ENCODE peak calls at places on chromosome 20, in five cellular contexts. U, D, Q, Z and T are unnamed samples.

GRCh38 chr20:63178889-63179751 is 36.8 kb downstream of the YTHDF1 start:
- DNase-seq in U (no peak), D (peak; percentile 49), Q (no peak), Z (no peak), T (peak; percentile 54)

GRCh38 chr20:41030536-41031242 is 2.1 kb downstream of the TOP1 start:
- DNase-seq in U (no peak), D (no peak), Q (no peak), Z (peak; percentile 58), T (no peak)

GRCh38 chr20:38747495-38748096 is 664 bp upstream of the ACTR5 start:
- DNase-seq in U (no peak), D (no peak), Q (no peak), Z (no peak), T (no peak)

GRCh38 chr20:11846131-11846530 is 71.6 kb upstream of the BTBD3 start:
- DNase-seq in U (no peak), D (no peak), Q (no peak), Z (no peak), T (no peak)

GRCh38 chr20:9392892-9393857 is 121.2 kb upstream of the LAMP5 start:
- DNase-seq in U (peak; percentile 29), D (no peak), Q (no peak), Z (peak; percentile 40), T (no peak)

GRCh38 chr20:13274311-13274965 is 53.4 kb downstream of the ISM1 start:
- DNase-seq in U (no peak), D (no peak), Q (no peak), Z (no peak), T (no peak)

GRCh38 chr20:35174458-35175216 is 2.8 kb downstream of the PROCR start:
- DNase-seq in U (no peak), D (no peak), Q (no peak), Z (no peak), T (no peak)

GRCh38 chr20:19497064-19497463 is 261.0 kb upstream of the RIN2 start:
- DNase-seq in U (no peak), D (no peak), Q (no peak), Z (no peak), T (no peak)

GRCh38 chr20:1185781-1186334 is 1.1 kb upstream of the TMEM74B start:
- DNase-seq in U (no peak), D (no peak), Q (no peak), Z (peak; percentile 16), T (no peak)

DNA sequence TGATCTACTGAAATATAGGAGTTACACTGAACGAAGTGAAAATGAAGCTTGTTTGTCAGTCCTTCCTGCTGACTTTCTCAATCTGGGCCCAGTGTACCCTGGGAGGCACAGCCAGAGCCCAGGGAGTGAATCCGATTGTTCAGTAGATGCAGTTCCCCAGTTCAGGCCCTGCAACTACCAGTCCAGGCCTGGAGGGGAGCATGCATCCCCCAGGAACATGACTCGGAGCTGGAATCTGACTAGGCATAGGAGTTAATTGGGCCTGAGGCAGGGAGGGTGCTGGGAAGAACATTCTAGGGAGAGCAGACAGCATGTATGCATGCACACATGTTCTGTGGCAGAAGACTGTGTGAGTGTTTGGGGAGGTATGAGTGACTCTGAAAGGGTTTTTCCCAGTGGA is 42.1 kb downstream of the PHACTR3 start:
- DNase-seq in U (no peak), D (no peak), Q (no peak), Z (no peak), T (no peak)
- H3K9me3 ChIP-seq in U (no peaks in the 10 kb centered on the region), D (no peaks in the 10 kb centered on the region), Q (no peaks in the 10 kb centered on the region), Z (no peaks in the 10 kb centered on the region), T (no peaks in the 10 kb centered on the region)

GRCh38 chr20:24112360-24112759 is 123.8 kb upstream of the GGTLC1 start:
- DNase-seq in U (no peak), D (no peak), Q (no peak), Z (no peak), T (no peak)
- H3K4me1 ChIP-seq in U (no peaks in the 10 kb centered on the region), D (no peaks in the 10 kb centered on the region), Q (no peaks in the 10 kb centered on the region), Z (no peaks in the 10 kb centered on the region), T (no peaks in the 10 kb centered on the region)

GRCh38 chr20:60658661-60659060 is 593.4 kb upstream of the CDH4 start:
- DNase-seq in U (no peak), D (no peak), Q (no peak), Z (no peak), T (no peak)

GRCh38 chr20:60664106-60664505 is 588.0 kb upstream of the CDH4 start:
- DNase-seq in U (no peak), D (no peak), Q (no peak), Z (no peak), T (no peak)
- H3K9me3 ChIP-seq in U (no peaks in the 10 kb centered on the region), D (no peaks in the 10 kb centered on the region), Q (no peaks in the 10 kb centered on the region), Z (no peaks in the 10 kb centered on the region), T (no peaks in the 10 kb centered on the region)

DNA sequence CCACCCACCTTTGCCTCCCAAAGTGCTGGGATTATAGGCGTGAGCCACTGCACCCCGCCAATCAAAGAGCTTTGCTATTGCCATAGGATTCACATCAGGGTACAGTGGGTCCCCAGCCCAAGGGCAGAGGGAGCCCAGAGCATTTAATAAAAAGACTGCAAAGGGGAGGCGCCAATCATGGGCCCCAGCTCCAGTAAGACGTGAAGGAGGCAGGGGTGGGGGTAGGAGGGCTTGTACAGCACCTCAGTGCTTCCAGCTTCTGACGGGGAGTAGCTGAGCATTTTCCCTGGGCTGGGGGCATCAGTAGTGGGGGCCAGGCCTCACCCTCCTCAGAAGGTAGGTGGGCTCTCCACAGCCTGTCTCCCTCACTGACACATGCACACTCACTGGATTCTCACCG is 1.5 kb downstream of the ADA start:
- DNase-seq in U (no peak), D (no peak), Q (no peak), Z (no peak), T (no peak)
- H3K4me1 ChIP-seq in U (peaks cover 8% of the 10 kb centered on the region), D (no peaks in the 10 kb centered on the region), Q (peaks cover 25% of the 10 kb centered on the region), Z (peaks cover 9% of the 10 kb centered on the region), T (peaks cover 67% of the 10 kb centered on the region)

GRCh38 chr20:16107172-16107870 is 465.9 kb downstream of the KIF16B start:
- DNase-seq in U (no peak), D (no peak), Q (no peak), Z (no peak), T (no peak)
- H3K9me3 ChIP-seq in U (no peaks in the 10 kb centered on the region), D (no peaks in the 10 kb centered on the region), Q (no peaks in the 10 kb centered on the region), Z (no peaks in the 10 kb centered on the region), T (no peaks in the 10 kb centered on the region)

GRCh38 chr20:33666293-33667244 is at the start of gene ACTL10:
- DNase-seq in U (peak; percentile 98), D (peak; percentile 98), Q (no peak), Z (peak; percentile 76), T (peak; percentile 81)
- H3K4me1 ChIP-seq in U (peaks cover 16% of the 10 kb centered on the region), D (no peaks in the 10 kb centered on the region), Q (peaks cover 14% of the 10 kb centered on the region), Z (peaks cover 31% of the 10 kb centered on the region), T (peaks cover 56% of the 10 kb centered on the region)

GRCh38 chr20:56222945-56223344 is 25.6 kb upstream of the MC3R start:
- DNase-seq in U (no peak), D (no peak), Q (no peak), Z (peak; percentile 52), T (no peak)

GRCh38 chr20:56217820-56218219 is 30.7 kb upstream of the MC3R start:
- DNase-seq in U (no peak), D (no peak), Q (no peak), Z (no peak), T (no peak)

GRCh38 chr20:56222201-56222600 is 26.3 kb upstream of the MC3R start:
- DNase-seq in U (no peak), D (no peak), Q (no peak), Z (peak; percentile 68), T (no peak)

DNA sequence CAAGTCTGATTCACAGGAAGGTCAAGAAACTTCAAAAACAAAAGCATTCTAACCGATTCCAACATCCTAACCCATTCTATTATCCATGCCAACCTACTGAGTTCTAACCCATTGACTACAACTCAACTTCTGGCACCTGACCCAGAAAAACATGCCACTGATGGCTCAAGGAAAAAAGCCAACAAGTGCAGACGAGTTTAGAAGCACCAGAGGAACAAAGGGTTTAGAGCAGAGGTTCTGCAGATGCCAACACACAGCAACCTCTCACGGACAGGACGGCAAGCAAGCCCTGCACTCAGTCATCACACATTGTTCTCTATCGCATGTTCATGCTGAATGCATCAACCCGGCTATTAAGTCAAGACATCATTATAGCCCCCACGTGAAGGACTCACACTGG is 25.2 kb upstream of the MC3R start:
- DNase-seq in U (no peak), D (no peak), Q (no peak), Z (peak; percentile 78), T (no peak)
- H3K9me3 ChIP-seq in U (peaks cover 14% of the 10 kb centered on the region), D (no peaks in the 10 kb centered on the region), Q (no peaks in the 10 kb centered on the region), Z (peaks cover 13% of the 10 kb centered on the region), T (peaks cover 4% of the 10 kb centered on the region)